ENCODE peak calls at places on chromosome 4, in nine cellular contexts. H is cardiac muscle cell, E is kidney epithelial cell, L is GM12865, F is ovary, G is mammary epithelial cell, O is glutamatergic neuron, S is omental fat pad, P is IMR-90. Z is an unnamed sample.

GRCh38 chr4:163109967-163110366 is 56.7 kb downstream of the NAF1 start:
- DNase-seq in G (no peak), E (no peak), P (no peak), O (no peak), H (no peak), F (no peak), S (no peak), L (no peak), Z (no peak)

GRCh38 chr4:137310593-137311490 is 221.5 kb downstream of the PCDH18 start:
- DNase-seq in H (no peak), F (no peak), O (no peak), P (peak; percentile 91), G (peak; percentile 50), L (no peak), E (peak; percentile 21), S (no peak), Z (no peak)

GRCh38 chr4:38534344-38534743 is 129.7 kb upstream of the KLF3 start:
- DNase-seq in H (no peak), F (no peak), G (no peak), L (no peak), E (no peak), P (no peak), O (no peak), S (no peak), Z (no peak)

GRCh38 chr4:184163813-184164212 is 53.9 kb downstream of the ENPP6 start:
- DNase-seq in P (peak; percentile 6), G (peak; percentile 28), L (peak; percentile 36), O (peak; percentile 87), S (no peak), E (no peak), H (peak; percentile 85), F (no peak), Z (no peak)

GRCh38 chr4:152259866-152260265 is 276.0 kb downstream of the FBXW7 start:
- DNase-seq in O (no peak), L (no peak), P (peak; percentile 77), F (no peak), S (no peak), E (peak; percentile 74), H (no peak), G (peak; percentile 96), Z (no peak)

GRCh38 chr4:8278421-8279287 is 9.1 kb downstream of the HTRA3 start:
- DNase-seq in E (peak; percentile 32), S (no peak), O (peak; percentile 50), G (peak; percentile 46), F (no peak), P (peak; percentile 93), L (no peak), H (no peak), Z (no peak)

GRCh38 chr4:182189107-182189878 is 53.9 kb upstream of the TENM3 start:
- DNase-seq in L (no peak), S (no peak), H (no peak), O (no peak), E (peak; percentile 95), G (peak; percentile 91), F (no peak), P (peak; percentile 94), Z (no peak)

GRCh38 chr4:69054578-69055200 is 41.6 kb upstream of the UGT2B7 start:
- DNase-seq in L (peak; percentile 36), E (peak; percentile 70), O (no peak), H (no peak), S (no peak), P (peak; percentile 87), F (no peak), G (peak; percentile 71), Z (peak; percentile 5)

GRCh38 chr4:110793381-110793801 is 170.5 kb upstream of the PITX2 start:
- DNase-seq in S (no peak), E (no peak), L (no peak), H (peak; percentile 2), O (no peak), G (no peak), P (peak; percentile 17), F (no peak), Z (no peak)

GRCh38 chr4:156321203-156321602 is 367.5 kb upstream of the CTSO start:
- DNase-seq in F (no peak), O (no peak), S (no peak), P (peak; percentile 94), G (peak; percentile 93), H (no peak), L (no peak), E (peak; percentile 48), Z (no peak)

GRCh38 chr4:134668237-134668636 is 466.6 kb upstream of the PABPC4L start:
- DNase-seq in H (no peak), O (no peak), E (peak; percentile 5), F (no peak), L (no peak), G (no peak), S (no peak), P (no peak), Z (no peak)

GRCh38 chr4:76292730-76293129 is 13.8 kb upstream of the STBD1 start:
- DNase-seq in O (no peak), H (no peak), L (no peak), P (no peak), F (no peak), E (no peak), G (no peak), S (no peak), Z (no peak)

GRCh38 chr4:6718932-6719610 is 3.1 kb downstream of the BLOC1S4 start:
- DNase-seq in G (no peak), P (no peak), E (no peak), O (no peak), S (no peak), F (no peak), H (no peak), L (no peak), Z (no peak)

GRCh38 chr4:6715704-6716017 is 313 bp upstream of the BLOC1S4 start:
- DNase-seq in O (no peak), E (no peak), H (no peak), L (no peak), F (no peak), G (no peak), S (no peak), P (no peak), Z (no peak)

GRCh38 chr4:6714954-6715353 is 1.0 kb upstream of the BLOC1S4 start:
- DNase-seq in P (no peak), H (no peak), L (no peak), O (no peak), F (no peak), S (no peak), G (no peak), E (no peak), Z (no peak)

GRCh38 chr4:6716958-6717655 is 1.1 kb downstream of the BLOC1S4 start:
- DNase-seq in L (no peak), G (no peak), H (no peak), S (no peak), P (peak; percentile 34), O (no peak), E (no peak), F (no peak), Z (no peak)

GRCh38 chr4:6716018-6716911 is at the start of gene BLOC1S4:
- DNase-seq in E (peak; percentile 61), H (peak; percentile 94), S (peak; percentile 51), P (peak; percentile 92), F (peak; percentile 86), L (peak; percentile 98), G (peak; percentile 85), O (peak; percentile 88), Z (peak; percentile 97)
- TF ChIP-seq CTCF in E (no peak), H (peak; percentile 12), S (no peak), P (peak; percentile 14), F (peak; percentile 35), L (no peak), G (no peak), O (no peak), Z (no peak)

DNA sequence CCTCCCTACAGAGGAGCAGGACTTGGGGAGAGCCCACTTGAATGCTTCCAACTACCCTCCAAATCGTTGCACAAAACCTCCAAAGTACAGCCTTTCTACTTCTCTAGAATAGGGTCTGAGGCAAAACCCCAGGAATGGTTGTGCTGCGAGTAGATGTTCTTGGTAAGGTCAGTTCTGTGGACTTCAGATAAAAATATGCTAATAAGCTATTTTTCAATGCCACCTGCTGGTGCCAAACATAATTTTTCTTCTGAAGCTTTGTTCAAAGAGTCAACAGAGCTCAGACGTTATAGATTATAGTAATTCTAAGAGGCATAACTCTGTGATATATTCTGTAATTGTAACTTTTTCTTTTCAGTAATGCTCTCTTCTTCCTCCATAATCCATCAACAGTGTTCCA is 425.7 kb downstream of the GPAT3 start:
- DNase-seq in H (no peak), E (no peak), P (peak; percentile 23), F (no peak), G (no peak), O (no peak), L (no peak), S (no peak), Z (no peak)
- TF ChIP-seq CTCF in H (no peak), E (peak; percentile 8), P (peak; percentile 41), F (no peak), G (peak; percentile 4), O (no peak), L (no peak), S (no peak), Z (no peak)

GRCh38 chr4:144574004-144574403 is 72.0 kb upstream of the HHIP start:
- DNase-seq in E (no peak), L (peak; percentile 24), O (no peak), S (no peak), P (no peak), G (no peak), F (no peak), H (peak; percentile 22), Z (no peak)

GRCh38 chr4:144574509-144574908 is 71.4 kb upstream of the HHIP start:
- DNase-seq in P (no peak), S (no peak), G (no peak), E (no peak), F (no peak), L (no peak), H (no peak), O (no peak), Z (no peak)

GRCh38 chr4:144575181-144575580 is 70.8 kb upstream of the HHIP start:
- DNase-seq in O (peak; percentile 54), E (no peak), S (no peak), L (peak; percentile 40), F (no peak), H (peak; percentile 36), P (no peak), G (no peak), Z (no peak)

GRCh38 chr4:144572660-144573059 is 73.3 kb upstream of the HHIP start:
- DNase-seq in E (no peak), O (no peak), G (no peak), H (no peak), S (no peak), L (peak; percentile 36), P (no peak), F (no peak), Z (no peak)
- TF ChIP-seq CTCF in E (no peak), O (no peak), G (no peak), H (no peak), S (no peak), L (peak; percentile 28), P (no peak), F (no peak), Z (peak; percentile 16)

DNA sequence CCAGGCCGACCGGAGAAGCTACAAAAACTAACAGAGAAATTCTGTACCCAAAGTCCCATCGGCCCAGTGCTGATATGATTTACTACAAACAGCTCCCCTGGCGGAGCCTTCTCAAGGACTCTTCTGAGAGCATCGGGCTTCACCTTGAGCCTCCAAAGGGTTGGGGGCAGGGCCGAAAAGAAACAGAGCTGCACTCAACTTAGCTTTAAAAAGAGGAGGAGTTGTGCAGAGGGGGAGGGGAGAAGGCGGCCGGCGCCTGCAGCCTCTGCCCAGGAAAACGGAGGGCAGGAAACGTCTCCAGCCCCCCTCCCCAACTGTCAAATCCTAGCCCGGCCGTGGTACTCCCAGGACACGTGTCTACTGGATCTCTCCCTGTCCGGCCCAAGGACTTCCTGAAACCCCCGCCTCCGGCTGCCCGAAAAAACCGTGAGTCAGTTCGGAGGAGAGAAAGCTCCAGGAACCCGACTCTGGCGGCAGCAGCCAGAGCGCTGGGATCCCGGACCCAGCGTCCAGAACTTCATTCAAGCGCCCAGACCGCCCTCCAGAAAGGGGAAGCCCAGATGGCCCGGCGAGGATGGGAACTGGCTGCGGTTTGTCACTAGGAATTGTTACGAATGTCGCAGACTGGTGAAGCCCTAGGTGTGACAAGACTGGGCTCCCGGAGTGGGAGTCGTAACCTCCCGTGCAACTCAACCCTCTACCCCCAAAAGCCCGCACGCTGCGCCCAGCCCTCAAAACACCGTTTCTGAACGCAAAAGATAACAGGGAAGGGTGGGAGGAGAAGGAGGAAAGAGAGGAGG is 1.0 kb downstream of the ADAMTS3 start:
- DNase-seq in O (peak; percentile 45), P (peak; percentile 77), G (peak; percentile 82), H (peak; percentile 93), L (peak; percentile 21), F (peak; percentile 83), S (peak; percentile 50), E (peak; percentile 72), Z (peak; percentile 54)
- TF ChIP-seq CTCF in O (no peak), P (peak; percentile 35), G (peak; percentile 44), H (peak; percentile 52), L (no peak), F (peak; percentile 23), S (no peak), E (peak; percentile 58), Z (no peak)

Z was measured in GM13977.